ENCODE peak calls at places on chromosomes 16 and 17, in ten cellular contexts. I is iPS DF 19.7; X is activated CD8-positive, alpha-beta memory T cell treated with anti-CD3 and anti-CD28 coated beads for 4 hours; Q is T-helper 1 cell; D is pancreas; B is cardiac muscle cell; L is DMS53; O is H54; T is lung; G is activated T-cell treated with anti-CD3 and anti-CD28 coated beads for 24 hours. K is an unnamed sample.

GRCh38 chr17:4215882-4216411 is 47.8 kb downstream of the ANKFY1 start:
- DNase-seq in I (no peak), X (no peak), Q (no peak), D (no peak), B (no peak), L (no peak), O (no peak), T (no peak), G (no peak), K (no peak)

GRCh38 chr16:69412287-69412686 is 12.1 kb upstream of the CYB5B start:
- DNase-seq in I (no peak), X (no peak), Q (no peak), D (no peak), B (no peak), L (no peak), O (no peak), T (no peak), G (no peak), K (no peak)

GRCh38 chr17:82228278-82228841 is 482 bp upstream of the SLC16A3 start:
- DNase-seq in I (no peak), X (no peak), Q (no peak), D (no peak), B (no peak), L (peak), O (no peak), T (no peak), G (peak), K (peak)

GRCh38 chr17:64028874-64029464 is 8.5 kb upstream of the ICAM2 start:
- DNase-seq in I (peak), X (peak), Q (peak), D (peak), B (peak), L (peak), O (peak), T (peak), G (peak), K (peak)

GRCh38 chr16:21611178-21611545 is 11.8 kb downstream of the METTL9 start:
- DNase-seq in I (no peak), X (no peak), Q (no peak), D (no peak), B (no peak), L (no peak), O (no peak), T (no peak), G (no peak), K (no peak)

GRCh38 chr16:80027007-80027965 is 426.7 kb upstream of the MAF start:
- DNase-seq in I (peak), X (peak), Q (no peak), D (peak), B (no peak), L (peak), O (peak), T (peak), G (peak), K (peak)

GRCh38 chr16:85470873-85471272 is 142.2 kb upstream of the GSE1 start:
- DNase-seq in I (no peak), X (no peak), Q (no peak), D (no peak), B (no peak), L (peak), O (no peak), T (no peak), G (no peak), K (no peak)

GRCh38 chr17:76051071-76051467 is 21.2 kb downstream of the SRP68 start:
- DNase-seq in I (no peak), X (no peak), Q (no peak), D (no peak), B (no peak), L (no peak), O (no peak), T (no peak), G (no peak), K (no peak)

GRCh38 chr17:65219124-65219523 is 82.0 kb downstream of the RGS9 start:
- DNase-seq in I (no peak), X (no peak), Q (no peak), D (no peak), B (no peak), L (peak), O (no peak), T (no peak), G (no peak), K (no peak)

GRCh38 chr17:65000798-65001197 is 55.7 kb downstream of the GNA13 start:
- DNase-seq in I (no peak), X (no peak), Q (no peak), D (no peak), B (no peak), L (no peak), O (no peak), T (no peak), G (no peak), K (no peak)

GRCh38 chr17:4559851-4560820 is at the start of gene GGT6:
- DNase-seq in I (no peak), X (no peak), Q (no peak), D (peak), B (no peak), L (no peak), O (no peak), T (peak), G (no peak), K (no peak)

GRCh38 chr16:83768976-83769375 is 38.8 kb upstream of the HSBP1 start:
- DNase-seq in I (no peak), X (no peak), Q (no peak), D (no peak), B (no peak), L (no peak), O (no peak), T (no peak), G (no peak), K (no peak)

GRCh38 chr16:74793571-74793970 is 19.0 kb upstream of the FA2H start:
- DNase-seq in I (no peak), X (no peak), Q (no peak), D (no peak), B (no peak), L (no peak), O (no peak), T (no peak), G (no peak), K (no peak)

GRCh38 chr16:10579965-10580918 is at the start of gene EMP2:
- DNase-seq in I (no peak), X (no peak), Q (no peak), D (peak), B (peak), L (peak), O (peak), T (peak), G (no peak), K (no peak)

GRCh38 chr17:2385240-2386202 is 15.3 kb downstream of the MNT start:
- DNase-seq in I (no peak), X (no peak), Q (no peak), D (no peak), B (peak), L (no peak), O (no peak), T (no peak), G (no peak), K (no peak)

GRCh38 chr17:82882715-82883446 is 43.1 kb upstream of the ZNF750 start:
- DNase-seq in I (no peak), X (peak), Q (peak), D (peak), B (no peak), L (peak), O (no peak), T (peak), G (peak), K (peak)

GRCh38 chr16:69324013-69324531 is 6.3 kb downstream of the PDF start:
- DNase-seq in I (no peak), X (no peak), Q (no peak), D (peak), B (no peak), L (peak), O (no peak), T (no peak), G (no peak), K (no peak)

GRCh38 chr16:73268311-73268997 is 220.5 kb upstream of the ZFHX3 start:
- DNase-seq in I (no peak), X (no peak), Q (no peak), D (no peak), B (no peak), L (peak), O (no peak), T (no peak), G (no peak), K (no peak)

GRCh38 chr17:70352834-70353233 is 183.5 kb downstream of the KCNJ2 start:
- DNase-seq in I (no peak), X (no peak), Q (no peak), D (no peak), B (no peak), L (no peak), O (no peak), T (no peak), G (no peak), K (no peak)

GRCh38 chr17:66947311-66947710 is 17.2 kb upstream of the CACNG4 start:
- DNase-seq in I (no peak), X (no peak), Q (no peak), D (no peak), B (no peak), L (no peak), O (no peak), T (no peak), G (no peak), K (no peak)

GRCh38 chr17:3475812-3476686 is at the start of gene ASPA:
- DNase-seq in I (no peak), X (no peak), Q (no peak), D (no peak), B (no peak), L (peak), O (no peak), T (no peak), G (no peak), K (no peak)

GRCh38 chr17:78777886-78778285 is 4.2 kb downstream of the CYTH1 start:
- DNase-seq in I (no peak), X (no peak), Q (no peak), D (no peak), B (no peak), L (no peak), O (no peak), T (no peak), G (no peak), K (no peak)

GRCh38 chr16:88014201-88014781 is 63.1 kb downstream of the BANP start:
- DNase-seq in I (no peak), X (no peak), Q (no peak), D (no peak), B (no peak), L (no peak), O (no peak), T (no peak), G (no peak), K (no peak)

GRCh38 chr17:1977583-1978395 is 47.3 kb downstream of the RTN4RL1 start:
- DNase-seq in I (no peak), X (no peak), Q (no peak), D (no peak), B (peak), L (peak), O (no peak), T (no peak), G (no peak), K (no peak)

GRCh38 chr17:81171941-81172340 is 5.9 kb upstream of the AATK start:
- DNase-seq in I (no peak), X (no peak), Q (no peak), D (no peak), B (no peak), L (no peak), O (no peak), T (no peak), G (no peak), K (no peak)

GRCh38 chr17:4476017-4476416 is 22.7 kb upstream of the SPNS2 start:
- DNase-seq in I (no peak), X (no peak), Q (no peak), D (no peak), B (no peak), L (no peak), O (no peak), T (no peak), G (no peak), K (no peak)

GRCh38 chr16:80563807-80564206 is 23.0 kb downstream of the DYNLRB2 start:
- DNase-seq in I (no peak), X (no peak), Q (no peak), D (no peak), B (no peak), L (no peak), O (no peak), T (no peak), G (no peak), K (no peak)

GRCh38 chr17:43756176-43756575 is 2.4 kb downstream of the SOST start:
- DNase-seq in I (no peak), X (no peak), Q (no peak), D (no peak), B (no peak), L (no peak), O (no peak), T (no peak), G (no peak), K (no peak)